ENCODE peak calls at places on chromosomes 7 and 10, in eight cellular contexts. One of them, this sample, is unnamed.

GRCh38 chr10:48941427-48942075 is 1.9 kb upstream of the LRRC18 start:
- DNase-seq in CD14-positive monocyte: peak
- DNase-seq in stimulated activated CD8-positive, alpha-beta memory T cell treated with anti-CD3 and anti-CD28 coated beads, Interleukin-15, amount 100 ng/mL, for 4 hours: no peak
- DNase-seq in psoas muscle: no peak
- DNase-seq in neural progenitor cell: no peak
- DNase-seq in cardiac fibroblast: no peak
- DNase-seq in WTC11: no peak
- DNase-seq in T-cell: no peak
- DNase-seq in this sample: no peak

GRCh38 chr10:92527716-92528115 is 46.2 kb downstream of the IDE start:
- DNase-seq in CD14-positive monocyte: no peak
- DNase-seq in stimulated activated CD8-positive, alpha-beta memory T cell treated with anti-CD3 and anti-CD28 coated beads, Interleukin-15, amount 100 ng/mL, for 4 hours: no peak
- DNase-seq in psoas muscle: no peak
- DNase-seq in neural progenitor cell: no peak
- DNase-seq in cardiac fibroblast: no peak
- DNase-seq in WTC11: no peak
- DNase-seq in T-cell: no peak
- DNase-seq in this sample: no peak

GRCh38 chr10:109922976-109923921 is at the start of gene XPNPEP1:
- DNase-seq in CD14-positive monocyte: peak
- DNase-seq in stimulated activated CD8-positive, alpha-beta memory T cell treated with anti-CD3 and anti-CD28 coated beads, Interleukin-15, amount 100 ng/mL, for 4 hours: peak
- DNase-seq in psoas muscle: peak
- DNase-seq in neural progenitor cell: peak
- DNase-seq in cardiac fibroblast: peak
- DNase-seq in WTC11: peak
- DNase-seq in T-cell: peak
- DNase-seq in this sample: peak

GRCh38 chr7:116588225-116588624 is 63.4 kb downstream of the CAV1 start:
- DNase-seq in CD14-positive monocyte: no peak
- DNase-seq in stimulated activated CD8-positive, alpha-beta memory T cell treated with anti-CD3 and anti-CD28 coated beads, Interleukin-15, amount 100 ng/mL, for 4 hours: no peak
- DNase-seq in psoas muscle: no peak
- DNase-seq in neural progenitor cell: peak
- DNase-seq in cardiac fibroblast: peak
- DNase-seq in WTC11: no peak
- DNase-seq in T-cell: no peak
- DNase-seq in this sample: no peak

GRCh38 chr7:6078548-6078947 is 47.4 kb downstream of the ANKRD61 start:
- DNase-seq in CD14-positive monocyte: no peak
- DNase-seq in stimulated activated CD8-positive, alpha-beta memory T cell treated with anti-CD3 and anti-CD28 coated beads, Interleukin-15, amount 100 ng/mL, for 4 hours: no peak
- DNase-seq in psoas muscle: no peak
- DNase-seq in neural progenitor cell: no peak
- DNase-seq in cardiac fibroblast: no peak
- DNase-seq in WTC11: no peak
- DNase-seq in T-cell: no peak
- DNase-seq in this sample: no peak

GRCh38 chr10:19929466-19930140 is 113.4 kb downstream of the PLXDC2 start:
- DNase-seq in CD14-positive monocyte: no peak
- DNase-seq in stimulated activated CD8-positive, alpha-beta memory T cell treated with anti-CD3 and anti-CD28 coated beads, Interleukin-15, amount 100 ng/mL, for 4 hours: no peak
- DNase-seq in psoas muscle: no peak
- DNase-seq in neural progenitor cell: no peak
- DNase-seq in cardiac fibroblast: peak
- DNase-seq in WTC11: no peak
- DNase-seq in T-cell: no peak
- DNase-seq in this sample: peak

GRCh38 chr7:18573410-18574234 is 78.1 kb downstream of the HDAC9 start:
- DNase-seq in CD14-positive monocyte: peak
- DNase-seq in stimulated activated CD8-positive, alpha-beta memory T cell treated with anti-CD3 and anti-CD28 coated beads, Interleukin-15, amount 100 ng/mL, for 4 hours: no peak
- DNase-seq in psoas muscle: peak
- DNase-seq in neural progenitor cell: no peak
- DNase-seq in cardiac fibroblast: no peak
- DNase-seq in WTC11: no peak
- DNase-seq in T-cell: no peak
- DNase-seq in this sample: no peak

GRCh38 chr10:68251146-68251545 is 19.2 kb upstream of the ATOH7 start:
- DNase-seq in CD14-positive monocyte: no peak
- DNase-seq in stimulated activated CD8-positive, alpha-beta memory T cell treated with anti-CD3 and anti-CD28 coated beads, Interleukin-15, amount 100 ng/mL, for 4 hours: no peak
- DNase-seq in psoas muscle: no peak
- DNase-seq in neural progenitor cell: peak
- DNase-seq in cardiac fibroblast: no peak
- DNase-seq in WTC11: peak
- DNase-seq in T-cell: no peak
- DNase-seq in this sample: no peak

GRCh38 chr10:30432631-30433285 is 1.2 kb upstream of the MAP3K8 start:
- DNase-seq in CD14-positive monocyte: no peak
- DNase-seq in stimulated activated CD8-positive, alpha-beta memory T cell treated with anti-CD3 and anti-CD28 coated beads, Interleukin-15, amount 100 ng/mL, for 4 hours: no peak
- DNase-seq in psoas muscle: peak
- DNase-seq in neural progenitor cell: no peak
- DNase-seq in cardiac fibroblast: no peak
- DNase-seq in WTC11: no peak
- DNase-seq in T-cell: no peak
- DNase-seq in this sample: no peak

GRCh38 chr7:8258734-8259133 is 3.2 kb downstream of the ICA1 start:
- DNase-seq in CD14-positive monocyte: no peak
- DNase-seq in stimulated activated CD8-positive, alpha-beta memory T cell treated with anti-CD3 and anti-CD28 coated beads, Interleukin-15, amount 100 ng/mL, for 4 hours: no peak
- DNase-seq in psoas muscle: no peak
- DNase-seq in neural progenitor cell: no peak
- DNase-seq in cardiac fibroblast: no peak
- DNase-seq in WTC11: no peak
- DNase-seq in T-cell: no peak
- DNase-seq in this sample: no peak

GRCh38 chr10:25059990-25060389 is 43.6 kb downstream of the THNSL1 start:
- DNase-seq in CD14-positive monocyte: no peak
- DNase-seq in stimulated activated CD8-positive, alpha-beta memory T cell treated with anti-CD3 and anti-CD28 coated beads, Interleukin-15, amount 100 ng/mL, for 4 hours: no peak
- DNase-seq in psoas muscle: no peak
- DNase-seq in neural progenitor cell: no peak
- DNase-seq in cardiac fibroblast: peak
- DNase-seq in WTC11: no peak
- DNase-seq in T-cell: no peak
- DNase-seq in this sample: peak

GRCh38 chr10:131655101-131655849 is 245.5 kb upstream of the PPP2R2D start:
- DNase-seq in CD14-positive monocyte: no peak
- DNase-seq in stimulated activated CD8-positive, alpha-beta memory T cell treated with anti-CD3 and anti-CD28 coated beads, Interleukin-15, amount 100 ng/mL, for 4 hours: no peak
- DNase-seq in psoas muscle: no peak
- DNase-seq in neural progenitor cell: no peak
- DNase-seq in cardiac fibroblast: no peak
- DNase-seq in WTC11: peak
- DNase-seq in T-cell: no peak
- DNase-seq in this sample: no peak

GRCh38 chr7:85261341-85261740 is 74.5 kb upstream of the SEMA3D start:
- DNase-seq in CD14-positive monocyte: no peak
- DNase-seq in stimulated activated CD8-positive, alpha-beta memory T cell treated with anti-CD3 and anti-CD28 coated beads, Interleukin-15, amount 100 ng/mL, for 4 hours: no peak
- DNase-seq in psoas muscle: no peak
- DNase-seq in neural progenitor cell: no peak
- DNase-seq in cardiac fibroblast: peak
- DNase-seq in WTC11: no peak
- DNase-seq in T-cell: no peak
- DNase-seq in this sample: no peak

GRCh38 chr7:37038706-37039105 is 314.4 kb upstream of the AOAH start:
- DNase-seq in CD14-positive monocyte: no peak
- DNase-seq in stimulated activated CD8-positive, alpha-beta memory T cell treated with anti-CD3 and anti-CD28 coated beads, Interleukin-15, amount 100 ng/mL, for 4 hours: no peak
- DNase-seq in psoas muscle: no peak
- DNase-seq in neural progenitor cell: no peak
- DNase-seq in cardiac fibroblast: no peak
- DNase-seq in WTC11: no peak
- DNase-seq in T-cell: no peak
- DNase-seq in this sample: no peak

GRCh38 chr10:4824791-4825310 is 1.2 kb upstream of the AKR1E2 start:
- DNase-seq in CD14-positive monocyte: no peak
- DNase-seq in stimulated activated CD8-positive, alpha-beta memory T cell treated with anti-CD3 and anti-CD28 coated beads, Interleukin-15, amount 100 ng/mL, for 4 hours: no peak
- DNase-seq in psoas muscle: no peak
- DNase-seq in neural progenitor cell: no peak
- DNase-seq in cardiac fibroblast: no peak
- DNase-seq in WTC11: no peak
- DNase-seq in T-cell: no peak
- DNase-seq in this sample: no peak

GRCh38 chr7:28075674-28076358 is 104.8 kb downstream of the JAZF1 start:
- DNase-seq in CD14-positive monocyte: no peak
- DNase-seq in stimulated activated CD8-positive, alpha-beta memory T cell treated with anti-CD3 and anti-CD28 coated beads, Interleukin-15, amount 100 ng/mL, for 4 hours: no peak
- DNase-seq in psoas muscle: no peak
- DNase-seq in neural progenitor cell: no peak
- DNase-seq in cardiac fibroblast: no peak
- DNase-seq in WTC11: no peak
- DNase-seq in T-cell: no peak
- DNase-seq in this sample: no peak

GRCh38 chr10:101375073-101375472 is 21.1 kb downstream of the BTRC start:
- DNase-seq in CD14-positive monocyte: no peak
- DNase-seq in stimulated activated CD8-positive, alpha-beta memory T cell treated with anti-CD3 and anti-CD28 coated beads, Interleukin-15, amount 100 ng/mL, for 4 hours: no peak
- DNase-seq in psoas muscle: no peak
- DNase-seq in neural progenitor cell: no peak
- DNase-seq in cardiac fibroblast: no peak
- DNase-seq in WTC11: no peak
- DNase-seq in T-cell: no peak
- DNase-seq in this sample: no peak

GRCh38 chr10:124589491-124590006 is 127.9 kb downstream of the LHPP start:
- DNase-seq in CD14-positive monocyte: no peak
- DNase-seq in stimulated activated CD8-positive, alpha-beta memory T cell treated with anti-CD3 and anti-CD28 coated beads, Interleukin-15, amount 100 ng/mL, for 4 hours: no peak
- DNase-seq in psoas muscle: peak
- DNase-seq in neural progenitor cell: no peak
- DNase-seq in cardiac fibroblast: peak
- DNase-seq in WTC11: no peak
- DNase-seq in T-cell: no peak
- DNase-seq in this sample: peak

GRCh38 chr7:139776486-139777303 is 1.1 kb downstream of the HIPK2 start:
- DNase-seq in CD14-positive monocyte: no peak
- DNase-seq in stimulated activated CD8-positive, alpha-beta memory T cell treated with anti-CD3 and anti-CD28 coated beads, Interleukin-15, amount 100 ng/mL, for 4 hours: no peak
- DNase-seq in psoas muscle: no peak
- DNase-seq in neural progenitor cell: peak
- DNase-seq in cardiac fibroblast: peak
- DNase-seq in WTC11: no peak
- DNase-seq in T-cell: no peak
- DNase-seq in this sample: no peak

GRCh38 chr10:49844775-49845561 is 82.8 kb upstream of the OGDHL start:
- DNase-seq in CD14-positive monocyte: no peak
- DNase-seq in stimulated activated CD8-positive, alpha-beta memory T cell treated with anti-CD3 and anti-CD28 coated beads, Interleukin-15, amount 100 ng/mL, for 4 hours: no peak
- DNase-seq in psoas muscle: no peak
- DNase-seq in neural progenitor cell: no peak
- DNase-seq in cardiac fibroblast: peak
- DNase-seq in WTC11: no peak
- DNase-seq in T-cell: no peak
- DNase-seq in this sample: no peak

GRCh38 chr10:73251683-73252444 is 580 bp downstream of the MRPS16 start:
- DNase-seq in CD14-positive monocyte: no peak
- DNase-seq in stimulated activated CD8-positive, alpha-beta memory T cell treated with anti-CD3 and anti-CD28 coated beads, Interleukin-15, amount 100 ng/mL, for 4 hours: no peak
- DNase-seq in psoas muscle: no peak
- DNase-seq in neural progenitor cell: peak
- DNase-seq in cardiac fibroblast: no peak
- DNase-seq in WTC11: no peak
- DNase-seq in T-cell: no peak
- DNase-seq in this sample: no peak

GRCh38 chr7:116052006-116052405 is 21.4 kb upstream of the TFEC start:
- DNase-seq in CD14-positive monocyte: no peak
- DNase-seq in stimulated activated CD8-positive, alpha-beta memory T cell treated with anti-CD3 and anti-CD28 coated beads, Interleukin-15, amount 100 ng/mL, for 4 hours: no peak
- DNase-seq in psoas muscle: no peak
- DNase-seq in neural progenitor cell: no peak
- DNase-seq in cardiac fibroblast: no peak
- DNase-seq in WTC11: no peak
- DNase-seq in T-cell: no peak
- DNase-seq in this sample: no peak

GRCh38 chr7:135428011-135428410 is 81.9 kb downstream of the CNOT4 start:
- DNase-seq in CD14-positive monocyte: no peak
- DNase-seq in stimulated activated CD8-positive, alpha-beta memory T cell treated with anti-CD3 and anti-CD28 coated beads, Interleukin-15, amount 100 ng/mL, for 4 hours: no peak
- DNase-seq in psoas muscle: no peak
- DNase-seq in neural progenitor cell: no peak
- DNase-seq in cardiac fibroblast: no peak
- DNase-seq in WTC11: no peak
- DNase-seq in T-cell: no peak
- DNase-seq in this sample: no peak

GRCh38 chr7:108413782-108414492 is 42.3 kb downstream of the NRCAM start:
- DNase-seq in CD14-positive monocyte: no peak
- DNase-seq in stimulated activated CD8-positive, alpha-beta memory T cell treated with anti-CD3 and anti-CD28 coated beads, Interleukin-15, amount 100 ng/mL, for 4 hours: no peak
- DNase-seq in psoas muscle: no peak
- DNase-seq in neural progenitor cell: peak
- DNase-seq in cardiac fibroblast: peak
- DNase-seq in WTC11: peak
- DNase-seq in T-cell: no peak
- DNase-seq in this sample: no peak

GRCh38 chr10:55019461-55019860 is 218.4 kb upstream of the PCDH15 start:
- DNase-seq in CD14-positive monocyte: no peak
- DNase-seq in stimulated activated CD8-positive, alpha-beta memory T cell treated with anti-CD3 and anti-CD28 coated beads, Interleukin-15, amount 100 ng/mL, for 4 hours: no peak
- DNase-seq in psoas muscle: no peak
- DNase-seq in neural progenitor cell: no peak
- DNase-seq in cardiac fibroblast: peak
- DNase-seq in WTC11: no peak
- DNase-seq in T-cell: no peak
- DNase-seq in this sample: peak